ENCODE peak calls at places on chromosomes 3 and 15, in four cellular contexts. O, F, N and V are unnamed samples.

GRCh38 chr15:52280326-52281084 is 15.1 kb downstream of the MYO5C start:
- DNase-seq in F (no peak), N (no peak), O (no peak), V (no peak)

GRCh38 chr3:156291269-156292123 is 171.1 kb downstream of the KCNAB1 start:
- DNase-seq in O (no peak), F (no peak), N (peak; percentile 42), V (no peak)

GRCh38 chr3:118089563-118089962 is 945.1 kb downstream of the IGSF11 start:
- DNase-seq in N (no peak), O (peak; percentile 70), F (no peak), V (no peak)

GRCh38 chr3:22209578-22209977 is 458.6 kb upstream of the ZNF385D start:
- DNase-seq in O (no peak), F (no peak), N (no peak), V (no peak)

GRCh38 chr15:32096867-32097266 is 66.6 kb downstream of the CHRNA7 start:
- DNase-seq in F (no peak), N (no peak), O (no peak), V (no peak)

GRCh38 chr15:57861039-57861638 is 154.6 kb downstream of the POLR2M start:
- DNase-seq in F (no peak), O (peak; percentile 38), N (no peak), V (no peak)

GRCh38 chr15:63347074-63347859 is 34.4 kb downstream of the CA12 start:
- DNase-seq in F (no peak), N (no peak), O (no peak), V (no peak)

GRCh38 chr15:86040360-86041095 is 39.1 kb upstream of the AGBL1 start:
- DNase-seq in N (no peak), F (no peak), O (no peak), V (no peak)

GRCh38 chr3:80643421-80643820 is 875.6 kb upstream of the ROBO1 start:
- DNase-seq in F (no peak), O (no peak), N (no peak), V (no peak)

GRCh38 chr15:101369676-101370075 is 74.6 kb upstream of the SNRPA1 start:
- DNase-seq in O (no peak), N (no peak), F (no peak), V (no peak)

GRCh38 chr3:29949131-29949530 is 657.3 kb upstream of the TGFBR2 start:
- DNase-seq in F (no peak), O (no peak), N (no peak), V (no peak)

GRCh38 chr3:4748701-4749378 is 230.4 kb upstream of the BHLHE40 start:
- DNase-seq in N (no peak), F (no peak), O (no peak), V (peak; percentile 60)

GRCh38 chr3:194339356-194339755 is 11.8 kb downstream of the CPN2 start:
- DNase-seq in F (no peak), O (no peak), N (no peak), V (no peak)

GRCh38 chr3:111859974-111860859 is 1.2 kb downstream of the PHLDB2 start:
- DNase-seq in O (peak; percentile 79), N (peak; percentile 67), F (peak; percentile 92), V (peak; percentile 61)
- TF ChIP-seq CTCF in O (peak; percentile 64), N (no peak), F (peak; percentile 62), V (no peak)

DNA sequence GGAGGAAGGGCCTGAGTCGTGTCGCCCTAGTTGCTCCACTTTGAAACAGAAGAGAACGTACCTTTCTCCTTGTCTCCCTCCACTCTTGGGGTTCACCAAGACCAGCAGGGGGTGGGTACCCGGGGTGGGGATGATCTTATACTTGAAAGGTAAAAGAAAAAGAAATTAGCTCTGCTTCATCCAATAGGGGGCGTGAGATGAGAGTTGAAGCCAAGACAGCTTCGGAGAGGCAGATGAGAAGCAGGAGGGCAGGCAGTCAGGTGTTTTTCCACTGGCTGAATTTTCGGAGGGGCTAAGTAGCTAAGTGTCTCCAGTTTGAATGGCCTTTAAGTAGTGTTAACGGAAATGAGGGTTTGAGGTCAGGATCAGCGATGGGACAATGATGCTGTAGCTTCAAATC is 100.4 kb downstream of the DGKG start:
- DNase-seq in N (no peak), O (no peak), F (no peak), V (no peak)
- TF ChIP-seq CTCF in N (no peak), O (no peak), F (no peak), V (no peak)

GRCh38 chr3:186566772-186567071 is 417 bp downstream of the TBCCD1 start:
- DNase-seq in O (no peak), F (no peak), N (no peak), V (no peak)
- TF ChIP-seq CTCF in O (no peak), F (no peak), N (no peak), V (no peak)

GRCh38 chr3:17181413-17181907 is 296.7 kb downstream of the PLCL2 start:
- DNase-seq in O (no peak), F (no peak), N (no peak), V (no peak)

GRCh38 chr3:17175187-17175839 is 290.6 kb downstream of the PLCL2 start:
- DNase-seq in N (no peak), O (peak; percentile 6), F (no peak), V (no peak)

GRCh38 chr3:17179381-17180205 is 294.8 kb downstream of the PLCL2 start:
- DNase-seq in N (no peak), O (no peak), F (no peak), V (no peak)

GRCh38 chr3:17182158-17182557 is 297.4 kb downstream of the PLCL2 start:
- DNase-seq in O (no peak), F (no peak), N (no peak), V (no peak)

GRCh38 chr3:17176757-17177156 is 292.0 kb downstream of the PLCL2 start:
- DNase-seq in N (no peak), F (no peak), O (no peak), V (no peak)
- TF ChIP-seq CTCF in N (no peak), F (no peak), O (no peak), V (no peak)

GRCh38 chr3:133283958-133284807 is 115.7 kb upstream of the BFSP2 start:
- DNase-seq in N (no peak), O (no peak), F (no peak), V (no peak)
- TF ChIP-seq CTCF in N (no peak), O (no peak), F (no peak), V (no peak)

GRCh38 chr3:167346171-167346570 is 33.9 kb downstream of the ZBBX start:
- DNase-seq in F (no peak), N (no peak), O (no peak), V (no peak)

DNA sequence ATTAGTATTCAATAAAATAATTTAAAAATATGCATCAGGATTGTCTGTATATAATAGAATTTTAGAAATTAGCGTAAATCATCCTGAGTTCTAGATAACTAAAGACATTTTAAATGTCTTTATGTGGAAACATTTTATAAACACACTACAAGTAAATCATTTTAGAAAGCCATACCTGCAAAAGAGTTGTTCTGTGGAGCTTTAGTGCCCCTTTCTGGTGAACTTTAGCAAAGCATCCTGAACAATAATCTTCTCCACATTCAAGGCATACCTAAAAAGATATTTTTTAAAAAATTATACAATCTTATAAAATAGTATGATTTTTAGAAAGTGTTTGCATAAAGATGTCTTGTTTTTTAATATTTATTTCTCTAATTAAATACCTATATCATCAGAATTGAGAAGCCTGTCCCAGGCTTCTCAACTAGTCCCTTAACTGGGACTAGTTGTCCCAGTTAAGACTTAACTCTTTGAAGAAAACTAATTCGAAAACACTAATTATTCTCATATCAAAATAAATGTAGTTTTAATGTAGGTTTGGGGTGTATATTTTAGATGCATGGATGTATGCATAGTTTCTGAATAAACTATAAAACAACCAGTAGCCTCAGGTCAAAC is 29.7 kb downstream of the ZBBX start:
- DNase-seq in F (no peak), N (no peak), O (peak; percentile 3), V (no peak)
- TF ChIP-seq CTCF in F (no peak), N (peak; percentile 53), O (peak; percentile 51), V (no peak)

DNA sequence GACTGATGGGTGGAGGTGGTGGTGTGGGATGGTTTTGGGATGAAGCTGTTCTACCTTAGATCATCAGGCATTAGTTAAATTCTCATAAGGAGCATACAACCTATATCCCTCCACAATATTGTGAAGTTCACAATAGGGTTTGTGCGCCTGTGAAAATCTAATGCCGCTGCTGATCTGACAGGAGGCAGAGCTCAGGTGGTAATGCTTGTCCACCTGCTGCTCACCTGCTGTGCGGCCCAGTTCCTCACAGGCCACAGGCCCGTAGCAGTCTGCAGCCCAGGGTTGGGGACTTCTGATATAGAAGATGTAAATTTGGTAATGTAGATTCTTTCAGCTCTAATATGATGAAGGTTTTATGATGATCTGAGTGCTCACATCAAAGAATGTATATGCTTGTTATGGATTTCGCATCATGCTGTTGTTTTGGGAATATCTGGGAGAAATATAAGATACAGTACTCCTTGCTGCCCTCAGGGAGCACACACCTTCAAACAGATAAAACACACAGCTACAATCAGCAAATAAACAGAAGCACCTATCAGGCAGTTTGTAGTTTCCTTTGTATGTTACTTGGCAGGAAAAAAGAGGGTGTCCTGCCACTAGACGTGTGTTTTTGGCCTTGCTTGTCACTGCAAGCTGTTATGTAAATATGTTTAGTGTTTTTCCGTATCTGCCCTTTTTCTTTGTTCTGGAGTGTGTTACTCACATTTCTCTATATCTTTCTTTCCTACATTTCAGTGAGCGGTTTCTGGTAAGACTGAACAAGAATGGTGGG is 239.1 kb upstream of the MANF start:
- DNase-seq in O (no peak), F (no peak), N (no peak), V (no peak)
- TF ChIP-seq CTCF in O (no peak), F (no peak), N (no peak), V (no peak)

DNA sequence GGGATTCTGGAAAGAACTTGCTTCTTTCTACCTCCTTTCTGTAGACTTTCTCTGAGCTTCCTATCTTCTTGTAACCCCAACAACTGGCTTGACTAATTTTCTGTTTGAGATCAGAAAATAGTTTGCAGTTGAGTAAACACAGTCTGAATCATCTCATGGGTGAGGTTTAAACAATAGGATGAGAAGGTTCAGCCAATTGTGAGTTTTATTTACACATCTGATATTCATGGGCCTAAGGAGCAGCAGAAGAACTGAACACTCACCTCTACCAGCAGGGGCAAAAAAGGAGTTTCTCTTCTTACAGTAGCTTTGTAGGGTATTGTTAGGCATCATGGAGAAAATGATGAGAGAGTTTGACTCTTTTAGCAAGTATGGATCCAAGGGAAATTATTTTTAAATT is 54.2 kb downstream of the DTWD1 start:
- DNase-seq in O (peak; percentile 77), F (no peak), N (no peak), V (no peak)
- TF ChIP-seq CTCF in O (no peak), F (no peak), N (no peak), V (no peak)

DNA sequence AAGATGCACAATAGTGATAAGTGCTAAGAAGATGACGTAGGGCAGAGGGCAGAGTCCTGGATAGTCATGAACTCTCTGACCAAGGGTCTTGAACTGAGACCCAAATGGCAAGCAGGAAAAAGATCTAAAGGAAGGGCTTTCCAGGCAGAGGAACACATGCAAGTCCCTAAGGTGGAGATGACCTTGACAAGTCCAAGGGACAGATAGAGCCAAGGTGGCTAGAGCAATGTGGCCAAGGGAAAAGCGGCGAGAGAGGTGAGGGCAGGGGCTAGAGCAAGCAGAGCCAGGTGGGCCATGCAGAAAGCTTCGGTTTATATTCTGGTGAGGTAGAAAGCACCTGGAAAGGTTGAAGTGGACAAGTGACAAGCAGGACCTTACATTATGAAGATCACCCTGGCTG is 85.7 kb upstream of the EIF1B start:
- DNase-seq in N (no peak), F (no peak), O (no peak), V (no peak)
- TF ChIP-seq CTCF in N (no peak), F (no peak), O (no peak), V (no peak)